ENCODE peak calls at places on chromosomes 12 and 14, in six cellular contexts. H is fibroblast of mammary gland; A is mesothelial cell of epicardium; F is effector CD8-positive, alpha-beta T cell; K is NCI-H1694; D is mesendoderm. B is an unnamed sample.

GRCh38 chr12:108270841-108271126 is 68.3 kb downstream of the CMKLR1 start:
- DNase-seq in H (no peak), A (no peak), F (no peak), K (no peak), D (no peak), B (no peak)

GRCh38 chr12:111789779-111790178 is 23.0 kb downstream of the ALDH2 start:
- DNase-seq in H (no peak), A (no peak), F (no peak), K (no peak), D (no peak), B (no peak)

GRCh38 chr14:78758333-78758732 is 588.2 kb downstream of the NRXN3 start:
- DNase-seq in H (peak), A (no peak), F (no peak), K (peak), D (peak), B (peak)

GRCh38 chr12:92341333-92341691 is 195.7 kb upstream of the BTG1 start:
- DNase-seq in H (no peak), A (no peak), F (no peak), K (no peak), D (no peak), B (no peak)

GRCh38 chr12:26120561-26121274 is 4.1 kb downstream of the BHLHE41 start:
- DNase-seq in H (no peak), A (no peak), F (no peak), K (no peak), D (no peak), B (peak)

GRCh38 chr14:93008381-93008780 is 85.4 kb downstream of the CHGA start:
- DNase-seq in H (peak), A (no peak), F (no peak), K (no peak), D (no peak), B (no peak)

GRCh38 chr12:106267535-106267934 is 19.7 kb upstream of the CKAP4 start:
- DNase-seq in H (no peak), A (no peak), F (no peak), K (no peak), D (peak), B (no peak)

GRCh38 chr14:24924544-24924943 is 125.4 kb downstream of the STXBP6 start:
- DNase-seq in H (no peak), A (no peak), F (no peak), K (no peak), D (no peak), B (no peak)

GRCh38 chr12:116687888-116688287 is 50.0 kb downstream of the SPRING1 start:
- DNase-seq in H (peak), A (no peak), F (no peak), K (no peak), D (peak), B (peak)

GRCh38 chr12:52249511-52250047 is 16.5 kb downstream of the KRT7 start:
- DNase-seq in H (no peak), A (no peak), F (no peak), K (no peak), D (no peak), B (no peak)

GRCh38 chr14:68941820-68942219 is 37.3 kb downstream of the ACTN1 start:
- DNase-seq in H (peak), A (no peak), F (no peak), K (no peak), D (peak), B (peak)

GRCh38 chr12:74415633-74416032 is 122.0 kb upstream of the ATXN7L3B start:
- DNase-seq in H (peak), A (no peak), F (no peak), K (no peak), D (peak), B (peak)

GRCh38 chr14:95253039-95253620 is 66.6 kb downstream of the CLMN start:
- DNase-seq in H (peak), A (no peak), F (no peak), K (no peak), D (no peak), B (no peak)

GRCh38 chr12:127108360-127109215 is 1158.4 kb upstream of the TMEM132C start:
- DNase-seq in H (peak), A (peak), F (no peak), K (peak), D (peak), B (peak)

GRCh38 chr14:36510078-36510799 is 9.8 kb downstream of the NKX2-1 start:
- DNase-seq in H (no peak), A (no peak), F (no peak), K (no peak), D (peak), B (no peak)

GRCh38 chr14:63933701-63934100 is 80.9 kb downstream of the SYNE2 start:
- DNase-seq in H (no peak), A (no peak), F (no peak), K (no peak), D (no peak), B (no peak)

GRCh38 chr12:130572553-130572952 is 143.5 kb downstream of the RIMBP2 start:
- DNase-seq in H (no peak), A (no peak), F (no peak), K (no peak), D (no peak), B (no peak)

B was measured in HT-29.